ENCODE peak calls at places on chromosomes 7 and 10, in six cellular contexts. L is tibial artery, V is fibroblast of lung, W is lower lobe of right lung, G is fibroblast of mammary gland, B is psoas muscle. O is an unnamed sample.

GRCh38 chr7:22854158-22855048 is 31.8 kb upstream of the TOMM7 start:
- DNase-seq in L (peak), V (peak), W (peak), G (peak), B (peak), O (peak)

GRCh38 chr7:154591544-154591943 is 411.4 kb downstream of the PAXIP1 start:
- DNase-seq in L (no peak), V (peak), W (no peak), G (no peak), B (no peak), O (no peak)

GRCh38 chr10:74306227-74306982 is 155.4 kb downstream of the ADK start:
- DNase-seq in L (no peak), V (no peak), W (no peak), G (no peak), B (no peak), O (no peak)

GRCh38 chr10:85315657-85316056 is 987.3 kb downstream of the CCSER2 start:
- DNase-seq in L (no peak), V (no peak), W (no peak), G (no peak), B (no peak), O (no peak)

GRCh38 chr10:59807629-59808620 is 54.7 kb upstream of the MRLN start:
- DNase-seq in L (peak), V (no peak), W (peak), G (no peak), B (peak), O (no peak)

GRCh38 chr10:130222381-130222780 is 86.2 kb downstream of the GLRX3 start:
- DNase-seq in L (peak), V (no peak), W (no peak), G (no peak), B (no peak), O (no peak)

GRCh38 chr10:110609592-110609991 is 34.5 kb upstream of the RBM20 start:
- DNase-seq in L (no peak), V (no peak), W (no peak), G (no peak), B (peak), O (no peak)

GRCh38 chr7:16278167-16278787 is 143.1 kb downstream of the CRPPA start:
- DNase-seq in L (no peak), V (no peak), W (no peak), G (peak), B (no peak), O (no peak)

GRCh38 chr7:27897441-27897847 is 157.5 kb downstream of the TAX1BP1 start:
- DNase-seq in L (no peak), V (no peak), W (no peak), G (no peak), B (no peak), O (no peak)

GRCh38 chr7:104552102-104552501 is 223.7 kb downstream of the LHFPL3 start:
- DNase-seq in L (no peak), V (peak), W (no peak), G (peak), B (no peak), O (peak)

GRCh38 chr7:93906267-93906666 is at the start of gene GNGT1:
- DNase-seq in L (no peak), V (no peak), W (no peak), G (no peak), B (no peak), O (no peak)

GRCh38 chr7:26292768-26293560 is 1.3 kb downstream of the SNX10 start:
- DNase-seq in L (no peak), V (no peak), W (peak), G (no peak), B (no peak), O (no peak)

GRCh38 chr7:66877577-66878300 is 43.3 kb upstream of the TMEM248 start:
- DNase-seq in L (no peak), V (peak), W (no peak), G (peak), B (no peak), O (no peak)

GRCh38 chr7:71976670-71977069 is 435.5 kb downstream of the CALN1 start:
- DNase-seq in L (no peak), V (no peak), W (no peak), G (no peak), B (no peak), O (no peak)

GRCh38 chr10:17238445-17239275 is 10.6 kb downstream of the VIM start:
- DNase-seq in L (no peak), V (peak), W (no peak), G (peak), B (no peak), O (no peak)

GRCh38 chr10:133474833-133475734 is 21.3 kb downstream of the SCART1 start:
- DNase-seq in L (no peak), V (no peak), W (no peak), G (no peak), B (no peak), O (no peak)

GRCh38 chr10:114967071-114967470 is 29.1 kb downstream of the TRUB1 start:
- DNase-seq in L (no peak), V (peak), W (no peak), G (peak), B (no peak), O (no peak)

GRCh38 chr7:89200758-89201157 is 405.2 kb upstream of the TEX47 start:
- DNase-seq in L (no peak), V (no peak), W (no peak), G (no peak), B (no peak), O (no peak)

GRCh38 chr10:75770634-75771081 is 339.2 kb downstream of the LRMDA start:
- DNase-seq in L (no peak), V (peak), W (no peak), G (peak), B (peak), O (no peak)

GRCh38 chr7:68994841-68995240 is 603.4 kb upstream of the AUTS2 start:
- DNase-seq in L (no peak), V (no peak), W (no peak), G (no peak), B (no peak), O (no peak)

GRCh38 chr10:81472927-81473470 is 402.0 kb upstream of the NRG3 start:
- DNase-seq in L (peak), V (no peak), W (no peak), G (no peak), B (no peak), O (no peak)

GRCh38 chr7:144717720-144718119 is 118.1 kb downstream of the TPK1 start:
- DNase-seq in L (no peak), V (no peak), W (no peak), G (no peak), B (no peak), O (no peak)

GRCh38 chr10:19204239-19204917 is 155.8 kb downstream of the MALRD1 start:
- DNase-seq in L (no peak), V (peak), W (no peak), G (no peak), B (no peak), O (no peak)

GRCh38 chr10:76433161-76434005 is 1002.0 kb downstream of the LRMDA start:
- DNase-seq in L (no peak), V (no peak), W (peak), G (no peak), B (no peak), O (no peak)

GRCh38 chr7:35757574-35757973 is 43.3 kb upstream of the SEPTIN7 start:
- DNase-seq in L (no peak), V (no peak), W (no peak), G (no peak), B (no peak), O (no peak)

GRCh38 chr10:132960071-132960472 is 17.7 kb upstream of the CFAP46 start:
- DNase-seq in L (peak), V (no peak), W (no peak), G (no peak), B (no peak), O (no peak)

GRCh38 chr10:24251547-24251946 is 42.6 kb downstream of the KIAA1217 start:
- DNase-seq in L (no peak), V (no peak), W (no peak), G (no peak), B (no peak), O (no peak)

GRCh38 chr7:71601840-71602239 is 469.9 kb downstream of the GALNT17 start:
- DNase-seq in L (no peak), V (no peak), W (no peak), G (peak), B (no peak), O (no peak)

GRCh38 chr10:75408911-75409885 is 7.6 kb upstream of the ZNF503 start:
- DNase-seq in L (peak), V (peak), W (peak), G (peak), B (peak), O (peak)

GRCh38 chr7:149097088-149097487 is 6.6 kb upstream of the ZNF786 start:
- DNase-seq in L (peak), V (peak), W (no peak), G (no peak), B (no peak), O (no peak)

GRCh38 chr10:29535012-29535777 is 99.6 kb downstream of the SVIL start:
- DNase-seq in L (no peak), V (peak), W (peak), G (peak), B (peak), O (peak)

GRCh38 chr10:121862624-121863023 is 65.2 kb downstream of the ATE1 start:
- DNase-seq in L (no peak), V (no peak), W (no peak), G (no peak), B (no peak), O (no peak)
- TF ChIP-seq CTCF in L (no peak), V (no peak), W (no peak), G (no peak), B (no peak), O (no peak)

GRCh38 chr7:122166260-122166659 is 22.2 kb upstream of the AASS start:
- DNase-seq in L (no peak), V (no peak), W (no peak), G (no peak), B (no peak), O (no peak)
- TF ChIP-seq CTCF in L (no peak), V (no peak), W (no peak), G (no peak), B (no peak), O (no peak)

GRCh38 chr7:156578578-156578940 is 62.0 kb upstream of the RNF32 start:
- DNase-seq in L (no peak), V (no peak), W (no peak), G (no peak), B (no peak), O (no peak)
- TF ChIP-seq CTCF in L (no peak), V (no peak), W (no peak), G (no peak), B (no peak), O (no peak)

DNA sequence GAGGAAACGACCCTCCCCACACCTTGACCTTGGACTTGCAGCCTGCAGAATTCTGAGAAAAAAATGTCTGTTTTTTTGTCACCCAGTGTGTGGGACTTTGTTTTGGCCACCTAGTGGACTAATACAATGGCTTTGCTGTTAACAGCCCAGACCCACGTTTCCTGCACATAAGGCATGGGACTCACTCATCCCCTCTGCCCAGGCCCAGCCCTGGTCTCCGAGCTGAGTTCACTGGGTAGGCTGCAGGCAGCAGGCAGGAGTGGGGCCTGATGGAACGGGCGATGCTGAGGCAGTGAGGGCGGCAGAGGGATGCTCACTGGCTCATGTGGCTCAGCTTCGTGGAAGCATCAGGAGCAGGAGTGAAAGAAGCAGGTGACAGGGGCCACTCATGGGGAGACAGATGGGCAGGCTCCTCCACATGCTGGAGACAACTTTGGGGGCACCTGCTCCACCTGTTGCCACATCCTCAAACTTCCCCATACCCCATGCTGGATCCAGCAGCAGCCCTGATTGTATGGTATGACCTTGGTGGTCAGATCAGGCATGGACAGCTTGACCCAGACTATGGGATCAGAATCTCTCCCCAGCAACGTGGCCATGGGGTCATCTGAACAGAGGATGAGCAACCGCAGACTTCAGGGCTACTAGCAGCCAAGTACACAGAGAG is 65.8 kb upstream of the ANTXRL start:
- DNase-seq in L (no peak), V (no peak), W (no peak), G (no peak), B (no peak), O (no peak)
- TF ChIP-seq CTCF in L (no peak), V (no peak), W (no peak), G (no peak), B (no peak), O (peak)

DNA sequence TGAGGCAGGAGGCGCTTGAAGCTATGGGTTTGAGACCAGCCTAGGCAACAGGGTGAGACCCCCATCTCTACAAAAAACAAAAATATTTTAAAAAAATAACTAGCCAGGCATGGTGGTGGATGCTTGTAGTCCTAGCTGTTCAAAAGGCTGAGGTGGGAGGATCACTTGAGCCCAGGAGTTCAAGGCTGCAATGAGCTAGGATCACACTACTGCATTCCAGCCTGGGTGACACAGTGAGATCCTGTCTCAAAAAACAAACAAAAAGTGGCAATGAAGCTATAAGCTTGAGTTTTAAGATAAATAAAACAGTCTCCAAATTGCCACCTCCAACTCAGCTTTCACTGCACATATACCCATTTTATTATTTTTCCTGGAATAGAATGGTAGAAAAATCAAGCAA is 281.3 kb downstream of the IPMK start:
- DNase-seq in L (no peak), V (no peak), W (no peak), G (no peak), B (no peak), O (no peak)
- TF ChIP-seq CTCF in L (no peak), V (no peak), W (no peak), G (no peak), B (no peak), O (no peak)

GRCh38 chr10:44370731-44371248 is 14.1 kb downstream of the CXCL12 start:
- DNase-seq in L (no peak), V (no peak), W (no peak), G (no peak), B (no peak), O (no peak)
- TF ChIP-seq CTCF in L (no peak), V (no peak), W (no peak), G (no peak), B (no peak), O (no peak)

GRCh38 chr7:86598311-86598710 is 45.4 kb upstream of the GRM3 start:
- DNase-seq in L (no peak), V (no peak), W (no peak), G (no peak), B (no peak), O (no peak)

GRCh38 chr7:86598721-86599120 is 45.0 kb upstream of the GRM3 start:
- DNase-seq in L (no peak), V (no peak), W (no peak), G (no peak), B (no peak), O (no peak)

DNA sequence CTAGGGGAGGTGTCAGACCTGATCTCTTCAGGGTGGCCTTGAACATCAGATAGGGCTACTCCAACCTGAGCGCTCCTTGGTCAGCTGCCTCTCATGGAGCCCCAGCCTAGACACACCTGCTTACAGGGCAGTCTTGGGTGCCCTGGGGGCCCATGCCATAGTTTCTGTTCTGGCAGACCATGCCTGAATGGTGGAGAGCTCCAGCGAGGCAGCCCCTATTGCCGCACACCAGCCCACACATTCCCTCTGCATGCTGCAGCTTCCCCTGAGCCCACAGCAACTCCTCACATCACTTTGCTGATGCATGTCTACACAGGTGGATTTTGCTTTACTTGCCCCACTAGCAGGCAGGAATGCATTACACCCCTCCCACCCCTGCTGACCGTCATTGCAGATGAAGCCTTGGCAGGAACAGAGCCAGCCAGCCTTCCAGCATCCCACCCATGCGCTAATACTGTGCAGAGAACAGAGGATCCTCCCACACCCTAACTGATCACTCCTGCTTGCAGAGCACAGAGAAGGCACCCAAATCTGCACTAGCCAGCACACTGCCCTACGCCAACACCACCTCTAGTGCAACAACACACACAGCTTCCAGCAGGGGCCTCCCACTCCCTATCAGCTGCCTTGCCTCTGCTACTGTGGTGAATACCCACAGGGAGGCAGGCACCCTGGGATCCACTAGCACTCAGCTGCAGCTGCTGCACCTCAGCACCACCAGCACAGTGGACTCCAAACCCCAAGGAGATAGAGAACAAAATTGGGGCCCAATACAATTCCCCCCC is 43.0 kb upstream of the GRM3 start:
- DNase-seq in L (no peak), V (no peak), W (no peak), G (no peak), B (no peak), O (no peak)
- TF ChIP-seq CTCF in L (no peak), V (no peak), W (no peak), G (no peak), B (no peak), O (peak)

DNA sequence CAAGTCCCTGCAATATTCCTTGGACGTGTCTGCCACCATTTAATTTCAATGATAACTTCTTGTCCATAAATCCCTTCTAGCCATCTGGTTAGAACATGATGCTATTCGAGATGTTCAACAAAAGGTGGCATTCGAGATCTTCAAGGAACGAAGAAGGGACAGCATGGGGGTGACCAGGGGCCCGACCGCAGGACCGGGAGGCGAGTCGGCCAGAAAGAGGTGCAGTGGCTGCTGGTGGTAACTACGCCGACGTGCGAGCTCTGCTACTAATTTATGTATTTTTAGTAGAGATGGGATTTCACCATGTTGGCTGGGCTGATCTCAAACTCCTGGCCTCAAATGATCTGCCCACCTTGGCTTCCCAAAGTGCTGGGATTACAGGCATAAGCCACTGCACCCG is 4.7 kb downstream of the OPTN start:
- DNase-seq in L (no peak), V (no peak), W (no peak), G (no peak), B (no peak), O (no peak)
- TF ChIP-seq CTCF in L (no peak), V (no peak), W (no peak), G (no peak), B (no peak), O (no peak)

DNA sequence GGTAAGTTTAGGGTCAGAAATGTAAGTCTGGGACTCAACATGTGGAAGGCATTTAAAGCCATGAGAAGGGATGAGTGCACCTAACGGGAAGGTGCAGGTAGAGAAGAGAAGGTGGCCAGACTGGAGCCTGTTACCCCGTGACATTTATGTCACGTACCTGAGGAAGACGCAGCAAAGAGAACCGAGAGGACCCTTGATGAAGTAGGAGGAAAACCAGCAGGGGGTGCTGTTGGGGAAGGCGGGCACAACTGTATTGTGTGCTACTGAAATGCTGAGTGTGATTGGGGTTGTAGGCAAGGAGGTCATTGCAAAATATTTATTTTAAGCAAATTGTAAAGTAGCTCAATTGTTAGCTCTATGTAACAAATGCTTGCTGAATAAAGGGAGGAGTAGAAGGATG is 338.2 kb upstream of the PRKCQ start:
- DNase-seq in L (no peak), V (no peak), W (peak), G (peak), B (peak), O (no peak)
- TF ChIP-seq CTCF in L (no peak), V (no peak), W (peak), G (peak), B (peak), O (peak)

DNA sequence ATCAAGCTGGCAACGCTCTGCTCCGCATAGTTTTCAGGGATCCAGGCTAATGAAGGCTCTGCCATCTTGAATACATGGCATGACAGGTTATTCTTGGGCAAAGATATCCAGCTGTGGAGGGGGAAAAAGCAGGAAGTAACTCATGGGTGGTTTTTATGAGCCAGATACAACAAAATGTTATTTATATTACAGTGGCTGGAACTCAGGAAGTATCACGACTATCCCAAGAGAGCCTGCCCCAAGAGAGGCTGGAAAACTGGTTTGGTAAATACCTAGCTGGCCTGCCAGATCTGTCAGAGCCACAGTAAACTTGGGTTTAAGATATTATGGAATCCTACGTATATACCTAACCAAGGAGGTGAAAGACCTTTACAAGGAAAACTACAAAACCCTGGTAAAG is 462.8 kb upstream of the ANKRD30A start:
- DNase-seq in L (no peak), V (no peak), W (no peak), G (no peak), B (no peak), O (no peak)
- TF ChIP-seq CTCF in L (no peak), V (no peak), W (no peak), G (no peak), B (no peak), O (no peak)

O was measured in progenitor cell of endocrine pancreas.